ENCODE peak calls at places on chromosomes 11 and 22, in nine cellular contexts. L, X, M, Q, I, V, C, Y and O are unnamed samples.
A peak's percentile ranks its signal among the peaks of the same experiment; 100 is the strongest.

GRCh38 chr22:20424937-20425587 is 12.6 kb downstream of the SCARF2 start:
- DNase-seq in L (peak; percentile 75), X (no peak), M (peak; percentile 4), Q (no peak), I (peak; percentile 7), V (no peak), C (peak; percentile 94), Y (no peak), O (no peak)

GRCh38 chr11:1235615-1236315 is 12.9 kb downstream of the MUC5B start:
- DNase-seq in L (peak; percentile 37), X (no peak), M (peak; percentile 17), Q (no peak), I (no peak), V (no peak), C (no peak), Y (no peak), O (no peak)

GRCh38 chr11:6650980-6651379 is 4.6 kb downstream of the DCHS1 start:
- DNase-seq in L (no peak), X (no peak), M (no peak), Q (peak; percentile 20), I (peak; percentile 16), V (no peak), C (no peak), Y (no peak), O (peak; percentile 58)

GRCh38 chr11:43315966-43316365 is 4.2 kb downstream of the API5 start:
- DNase-seq in L (no peak), X (no peak), M (no peak), Q (no peak), I (no peak), V (no peak), C (no peak), Y (no peak), O (no peak)

GRCh38 chr11:1203505-1204271 is 19.2 kb upstream of the MUC5B start:
- DNase-seq in L (peak; percentile 37), X (no peak), M (no peak), Q (no peak), I (no peak), V (peak; percentile 10), C (no peak), Y (no peak), O (peak; percentile 69)

GRCh38 chr11:77322506-77322905 is 21.0 kb upstream of the GDPD4 start:
- DNase-seq in L (no peak), X (no peak), M (no peak), Q (peak; percentile 76), I (no peak), V (no peak), C (no peak), Y (no peak), O (no peak)

GRCh38 chr11:60953781-60954180 is 1.8 kb upstream of the SLC15A3 start:
- DNase-seq in L (no peak), X (no peak), M (no peak), Q (peak; percentile 30), I (no peak), V (no peak), C (no peak), Y (no peak), O (no peak)

GRCh38 chr22:49212002-49212401 is 615.7 kb downstream of the BRD1 start:
- DNase-seq in L (no peak), X (no peak), M (no peak), Q (no peak), I (no peak), V (no peak), C (no peak), Y (no peak), O (no peak)

GRCh38 chr22:38203855-38204497 is 2.2 kb downstream of the MAFF start:
- DNase-seq in L (no peak), X (peak; percentile 35), M (no peak), Q (peak; percentile 81), I (no peak), V (no peak), C (no peak), Y (no peak), O (peak; percentile 40)

GRCh38 chr11:102085864-102086551 is 24.2 kb upstream of the YAP1 start:
- DNase-seq in L (no peak), X (no peak), M (no peak), Q (no peak), I (no peak), V (peak; percentile 35), C (no peak), Y (no peak), O (peak; percentile 86)
- TF ChIP-seq EZH2phosphoT487 in L (no peak), X (no peak), M (no peak), Q (no peak), I (no peak), V (no peak), C (no peak), Y (no peak), O (no peak)

DNA sequence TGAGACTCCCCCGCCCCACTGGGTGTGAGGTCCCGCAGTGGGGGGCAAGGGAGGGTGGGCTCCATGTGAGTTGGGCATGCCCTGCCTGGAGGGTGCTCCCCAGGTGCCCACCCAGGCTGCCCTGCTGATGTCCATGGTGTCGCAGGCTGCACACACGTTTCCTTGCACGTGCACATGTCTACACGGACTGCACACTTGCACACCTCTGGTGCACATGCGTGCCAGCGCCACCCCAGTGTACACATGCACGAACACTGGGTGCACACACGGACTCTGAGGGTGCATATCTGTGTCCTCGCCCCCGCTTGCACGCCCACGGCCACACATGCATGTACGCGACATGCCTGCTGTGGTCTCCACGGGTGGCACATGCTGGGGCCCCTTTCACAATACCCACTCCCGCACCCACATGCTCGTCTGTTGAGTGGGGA is 35.2 kb upstream of the PRODH start:
- DNase-seq in L (no peak), X (no peak), M (no peak), Q (no peak), I (no peak), V (no peak), C (no peak), Y (no peak), O (no peak)
- H3K4me3 ChIP-seq in L (no peak overlapping the region), X (no peak overlapping the region), M (peak overlapping the region; percentile 97), Q (no peak overlapping the region), I (no peak overlapping the region), V (peak overlapping the region; percentile 78), C (peak overlapping the region; percentile 84), Y (no peak overlapping the region), O (no peak overlapping the region)

GRCh38 chr11:2814751-2815150 is 70.8 kb downstream of the CDKN1C start:
- DNase-seq in L (no peak), X (no peak), M (no peak), Q (no peak), I (no peak), V (no peak), C (no peak), Y (no peak), O (no peak)

GRCh38 chr11:2813968-2814367 is 71.6 kb downstream of the CDKN1C start:
- DNase-seq in L (no peak), X (no peak), M (no peak), Q (no peak), I (no peak), V (no peak), C (no peak), Y (no peak), O (no peak)

GRCh38 chr11:2811206-2812091 is 74.1 kb downstream of the CDKN1C start:
- DNase-seq in L (no peak), X (no peak), M (no peak), Q (no peak), I (no peak), V (no peak), C (no peak), Y (no peak), O (no peak)

GRCh38 chr11:2812371-2812991 is 73.1 kb downstream of the CDKN1C start:
- DNase-seq in L (no peak), X (no peak), M (no peak), Q (no peak), I (peak; percentile 58), V (no peak), C (no peak), Y (no peak), O (no peak)

DNA sequence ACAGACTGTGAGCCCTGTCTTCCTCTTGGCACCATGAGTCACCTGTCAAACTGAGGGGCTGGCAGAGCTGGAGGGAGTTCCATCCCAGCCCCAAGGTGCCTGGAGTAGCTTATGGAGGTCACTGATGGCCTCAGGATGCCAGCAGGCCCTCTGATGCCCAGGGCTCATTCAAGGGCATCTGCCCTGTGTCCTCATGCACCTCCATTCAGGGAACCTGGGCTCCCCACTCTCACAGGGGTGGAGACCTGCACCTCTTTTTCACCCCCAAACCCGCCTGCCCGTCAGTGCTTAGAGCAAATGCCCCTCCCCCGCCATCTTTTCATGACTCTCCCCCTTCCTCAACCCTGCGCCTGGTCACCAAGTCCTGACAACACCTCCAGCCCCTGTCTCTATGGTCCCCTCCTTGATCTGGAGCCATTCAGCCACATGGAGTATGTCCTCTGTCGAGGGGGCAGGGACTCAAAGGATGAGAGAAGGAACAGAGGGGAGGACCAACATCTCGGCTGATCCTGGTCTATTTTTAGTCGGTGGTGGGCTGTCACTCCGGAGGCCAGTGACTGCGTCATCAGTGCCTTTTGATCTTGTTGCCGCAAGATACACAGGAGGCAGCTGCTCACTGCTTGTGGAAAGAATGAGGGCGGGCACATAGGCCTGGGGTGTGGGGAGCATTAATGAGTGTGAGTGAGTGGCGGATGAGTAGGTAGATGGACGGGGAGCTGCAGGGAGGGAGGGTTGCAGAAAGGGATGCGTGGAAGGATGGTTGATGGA is 72.2 kb downstream of the CDKN1C start:
- DNase-seq in L (no peak), X (no peak), M (no peak), Q (no peak), I (peak; percentile 51), V (no peak), C (no peak), Y (no peak), O (no peak)
- TF ChIP-seq EZH2phosphoT487 in L (no peak), X (no peak), M (no peak), Q (no peak), I (no peak), V (no peak), C (no peak), Y (no peak), O (no peak)

DNA sequence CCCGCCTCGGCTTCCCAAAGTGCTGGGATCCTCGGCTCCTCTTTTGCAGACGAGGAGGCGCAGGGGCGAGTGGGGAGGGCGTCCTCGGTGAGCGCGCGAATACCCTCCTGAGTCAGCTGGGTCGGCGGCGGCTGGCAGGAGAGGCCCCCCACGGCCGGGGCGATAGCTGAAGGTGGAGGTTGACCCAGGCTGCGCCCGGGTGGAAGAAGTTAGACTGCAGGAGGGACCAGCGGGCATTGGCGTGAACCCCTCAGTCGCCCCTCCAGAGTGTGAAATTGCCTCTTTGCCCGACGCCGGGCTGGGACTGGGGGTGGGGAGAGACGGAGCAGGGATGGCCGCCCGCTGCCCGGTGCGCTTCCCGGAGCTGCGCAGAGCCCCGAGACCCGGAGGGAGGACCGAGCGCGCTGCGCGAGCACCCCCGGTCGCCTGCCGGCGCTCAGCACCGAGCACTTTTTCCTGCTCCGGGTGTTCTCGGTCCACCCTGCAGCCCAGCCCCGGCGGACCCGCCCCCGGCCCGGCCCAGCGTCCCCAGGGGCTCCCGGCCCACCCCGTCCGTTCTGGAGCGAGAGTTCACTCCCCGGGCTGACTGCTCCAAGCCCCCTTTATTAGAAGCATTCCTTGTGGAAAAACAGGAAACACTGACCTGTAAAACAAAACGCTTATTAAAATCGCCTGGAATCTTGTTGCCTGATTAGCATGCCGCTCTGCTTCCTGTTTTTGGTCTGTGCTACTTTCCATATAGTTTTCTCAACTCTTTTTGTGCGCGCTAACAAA is 13.7 kb upstream of the CPT1A start:
- DNase-seq in L (peak; percentile 75), X (no peak), M (peak; percentile 60), Q (peak; percentile 57), I (peak; percentile 75), V (no peak), C (peak; percentile 64), Y (peak; percentile 34), O (no peak)
- H3K4me3 ChIP-seq in L (no peak overlapping the region), X (peak overlapping the region; percentile 24), M (peak overlapping the region; percentile 54), Q (peak overlapping the region; percentile 74), I (peak overlapping the region; percentile 22), V (no peak overlapping the region), C (peak overlapping the region; percentile 83), Y (peak overlapping the region; percentile 48), O (peak overlapping the region; percentile 63)